ENCODE peak calls at places on chromosomes 12 and 14, in seven cellular contexts. One of them, this sample, is unnamed.

GRCh38 chr12:1171657-1172056 is 180.6 kb downstream of the ERC1 start:
- DNase-seq in A549: no peak
- DNase-seq in HepG2: no peak
- DNase-seq in ovary: no peak
- DNase-seq in transverse colon: no peak
- DNase-seq in tibial nerve: no peak
- DNase-seq in suprapubic skin: no peak
- DNase-seq in this sample: no peak

GRCh38 chr12:31118831-31119530 is 45.3 kb downstream of the DDX11 start:
- DNase-seq in A549: peak; percentile 49
- DNase-seq in HepG2: no peak
- DNase-seq in ovary: peak; percentile 74
- DNase-seq in transverse colon: no peak
- DNase-seq in tibial nerve: no peak
- DNase-seq in suprapubic skin: peak; percentile 60
- DNase-seq in this sample: no peak

GRCh38 chr12:12870454-12870853 is 20.9 kb upstream of the GPRC5A start:
- DNase-seq in A549: peak; percentile 81
- DNase-seq in HepG2: peak; percentile 29
- DNase-seq in ovary: no peak
- DNase-seq in transverse colon: no peak
- DNase-seq in tibial nerve: no peak
- DNase-seq in suprapubic skin: no peak
- DNase-seq in this sample: no peak

GRCh38 chr12:53245289-53245688 is 13.3 kb upstream of the RARG start:
- DNase-seq in A549: no peak
- DNase-seq in HepG2: no peak
- DNase-seq in ovary: no peak
- DNase-seq in transverse colon: no peak
- DNase-seq in tibial nerve: no peak
- DNase-seq in suprapubic skin: no peak
- DNase-seq in this sample: no peak

GRCh38 chr12:109760031-109760929 is 46.7 kb downstream of the FAM222A start:
- DNase-seq in A549: no peak
- DNase-seq in HepG2: peak; percentile 65
- DNase-seq in ovary: peak; percentile 45
- DNase-seq in transverse colon: peak; percentile 50
- DNase-seq in tibial nerve: no peak
- DNase-seq in suprapubic skin: peak; percentile 61
- DNase-seq in this sample: no peak

GRCh38 chr12:2414810-2415567 is 362.2 kb downstream of the CACNA1C start:
- DNase-seq in A549: no peak
- DNase-seq in HepG2: no peak
- DNase-seq in ovary: no peak
- DNase-seq in transverse colon: no peak
- DNase-seq in tibial nerve: no peak
- DNase-seq in suprapubic skin: peak; percentile 13
- DNase-seq in this sample: no peak

GRCh38 chr12:75974323-75975273 is 57.0 kb downstream of the PHLDA1 start:
- DNase-seq in A549: no peak
- DNase-seq in HepG2: peak; percentile 36
- DNase-seq in ovary: no peak
- DNase-seq in transverse colon: no peak
- DNase-seq in tibial nerve: no peak
- DNase-seq in suprapubic skin: no peak
- DNase-seq in this sample: no peak

GRCh38 chr12:29521951-29522350 is 24.5 kb upstream of the OVCH1 start:
- DNase-seq in A549: no peak
- DNase-seq in HepG2: no peak
- DNase-seq in ovary: no peak
- DNase-seq in transverse colon: no peak
- DNase-seq in tibial nerve: no peak
- DNase-seq in suprapubic skin: no peak
- DNase-seq in this sample: no peak

GRCh38 chr12:3152892-3153291 is 75.7 kb downstream of the TSPAN9 start:
- DNase-seq in A549: no peak
- DNase-seq in HepG2: no peak
- DNase-seq in ovary: no peak
- DNase-seq in transverse colon: no peak
- DNase-seq in tibial nerve: no peak
- DNase-seq in suprapubic skin: no peak
- DNase-seq in this sample: no peak

GRCh38 chr12:68899251-68899771 is 33.7 kb downstream of the CPM start:
- DNase-seq in A549: peak; percentile 25
- DNase-seq in HepG2: peak; percentile 46
- DNase-seq in ovary: peak; percentile 82
- DNase-seq in transverse colon: peak; percentile 75
- DNase-seq in tibial nerve: peak; percentile 30
- DNase-seq in suprapubic skin: no peak
- DNase-seq in this sample: no peak

GRCh38 chr12:116018282-116018681 is 259.2 kb downstream of the MED13L start:
- DNase-seq in A549: no peak
- DNase-seq in HepG2: no peak
- DNase-seq in ovary: no peak
- DNase-seq in transverse colon: no peak
- DNase-seq in tibial nerve: no peak
- DNase-seq in suprapubic skin: no peak
- DNase-seq in this sample: no peak

GRCh38 chr14:68687746-68688145 is 105.1 kb downstream of the ZFP36L1 start:
- DNase-seq in A549: peak; percentile 82
- DNase-seq in HepG2: no peak
- DNase-seq in ovary: no peak
- DNase-seq in transverse colon: no peak
- DNase-seq in tibial nerve: no peak
- DNase-seq in suprapubic skin: no peak
- DNase-seq in this sample: no peak

GRCh38 chr14:72476657-72477499 is 417.0 kb downstream of the DPF3 start:
- DNase-seq in A549: no peak
- DNase-seq in HepG2: no peak
- DNase-seq in ovary: no peak
- DNase-seq in transverse colon: peak; percentile 32
- DNase-seq in tibial nerve: no peak
- DNase-seq in suprapubic skin: no peak
- DNase-seq in this sample: no peak

GRCh38 chr12:47939009-47939601 is 24.3 kb upstream of the TMEM106C start:
- DNase-seq in A549: no peak
- DNase-seq in HepG2: no peak
- DNase-seq in ovary: no peak
- DNase-seq in transverse colon: peak; percentile 83
- DNase-seq in tibial nerve: no peak
- DNase-seq in suprapubic skin: no peak
- DNase-seq in this sample: no peak

GRCh38 chr12:122880668-122881067 is 15.3 kb downstream of the VPS37B start:
- DNase-seq in A549: peak; percentile 65
- DNase-seq in HepG2: peak; percentile 47
- DNase-seq in ovary: no peak
- DNase-seq in transverse colon: no peak
- DNase-seq in tibial nerve: no peak
- DNase-seq in suprapubic skin: no peak
- DNase-seq in this sample: no peak

GRCh38 chr12:2284857-2285256 is 232.1 kb downstream of the CACNA1C start:
- DNase-seq in A549: peak; percentile 47
- DNase-seq in HepG2: peak; percentile 29
- DNase-seq in ovary: peak; percentile 70
- DNase-seq in transverse colon: peak; percentile 83
- DNase-seq in tibial nerve: peak; percentile 63
- DNase-seq in suprapubic skin: no peak
- DNase-seq in this sample: no peak

GRCh38 chr12:13196302-13196921 is at the start of gene EMP1:
- DNase-seq in A549: peak; percentile 84
- DNase-seq in HepG2: peak; percentile 29
- DNase-seq in ovary: peak; percentile 98
- DNase-seq in transverse colon: peak; percentile 93
- DNase-seq in tibial nerve: peak; percentile 99
- DNase-seq in suprapubic skin: peak; percentile 98
- DNase-seq in this sample: peak; percentile 98

GRCh38 chr14:94175403-94176146 is 1.5 kb downstream of the PPP4R4 start:
- DNase-seq in A549: no peak
- DNase-seq in HepG2: no peak
- DNase-seq in ovary: no peak
- DNase-seq in transverse colon: no peak
- DNase-seq in tibial nerve: no peak
- DNase-seq in suprapubic skin: no peak
- DNase-seq in this sample: no peak

GRCh38 chr12:95173392-95174251 is 43.6 kb downstream of the FGD6 start:
- DNase-seq in A549: peak; percentile 70
- DNase-seq in HepG2: no peak
- DNase-seq in ovary: peak; percentile 86
- DNase-seq in transverse colon: peak; percentile 65
- DNase-seq in tibial nerve: peak; percentile 78
- DNase-seq in suprapubic skin: no peak
- DNase-seq in this sample: peak; percentile 93

GRCh38 chr12:84502907-84503787 is 409.5 kb downstream of the SLC6A15 start:
- DNase-seq in A549: peak; percentile 25
- DNase-seq in HepG2: peak; percentile 16
- DNase-seq in ovary: no peak
- DNase-seq in transverse colon: peak; percentile 20
- DNase-seq in tibial nerve: peak; percentile 54
- DNase-seq in suprapubic skin: no peak
- DNase-seq in this sample: no peak

GRCh38 chr12:122951406-122951805 is 14.9 kb downstream of the ABCB9 start:
- DNase-seq in A549: no peak
- DNase-seq in HepG2: peak; percentile 38
- DNase-seq in ovary: no peak
- DNase-seq in transverse colon: peak; percentile 74
- DNase-seq in tibial nerve: no peak
- DNase-seq in suprapubic skin: no peak
- DNase-seq in this sample: no peak

GRCh38 chr14:97456958-97457357 is 659.8 kb downstream of the VRK1 start:
- DNase-seq in A549: no peak
- DNase-seq in HepG2: no peak
- DNase-seq in ovary: no peak
- DNase-seq in transverse colon: no peak
- DNase-seq in tibial nerve: no peak
- DNase-seq in suprapubic skin: no peak
- DNase-seq in this sample: no peak

GRCh38 chr14:95855606-95856005 is 21.0 kb upstream of the TUNAR start:
- DNase-seq in A549: no peak
- DNase-seq in HepG2: no peak
- DNase-seq in ovary: no peak
- DNase-seq in transverse colon: no peak
- DNase-seq in tibial nerve: no peak
- DNase-seq in suprapubic skin: no peak
- DNase-seq in this sample: no peak

GRCh38 chr14:72516936-72517408 is 376.9 kb downstream of the DPF3 start:
- DNase-seq in A549: no peak
- DNase-seq in HepG2: peak; percentile 46
- DNase-seq in ovary: peak; percentile 79
- DNase-seq in transverse colon: peak; percentile 69
- DNase-seq in tibial nerve: peak; percentile 81
- DNase-seq in suprapubic skin: no peak
- DNase-seq in this sample: no peak

GRCh38 chr14:51357250-51357649 is 117.2 kb downstream of the TMX1 start:
- DNase-seq in A549: no peak
- DNase-seq in HepG2: no peak
- DNase-seq in ovary: no peak
- DNase-seq in transverse colon: no peak
- DNase-seq in tibial nerve: no peak
- DNase-seq in suprapubic skin: no peak
- DNase-seq in this sample: no peak

GRCh38 chr14:104133496-104133895 is 4.9 kb upstream of the KIF26A start:
- DNase-seq in A549: no peak
- DNase-seq in HepG2: no peak
- DNase-seq in ovary: no peak
- DNase-seq in transverse colon: no peak
- DNase-seq in tibial nerve: no peak
- DNase-seq in suprapubic skin: peak; percentile 50
- DNase-seq in this sample: no peak

GRCh38 chr12:18101043-18101442 is 11.1 kb upstream of the RERGL start:
- DNase-seq in A549: no peak
- DNase-seq in HepG2: no peak
- DNase-seq in ovary: no peak
- DNase-seq in transverse colon: no peak
- DNase-seq in tibial nerve: no peak
- DNase-seq in suprapubic skin: no peak
- DNase-seq in this sample: no peak

GRCh38 chr14:33578461-33579216 is 372.2 kb downstream of the EGLN3 start:
- DNase-seq in A549: no peak
- DNase-seq in HepG2: no peak
- DNase-seq in ovary: no peak
- DNase-seq in transverse colon: no peak
- DNase-seq in tibial nerve: no peak
- DNase-seq in suprapubic skin: no peak
- DNase-seq in this sample: no peak

GRCh38 chr12:50509009-50509663 is 4.4 kb downstream of the DIP2B start:
- DNase-seq in A549: no peak
- DNase-seq in HepG2: peak; percentile 61
- DNase-seq in ovary: no peak
- DNase-seq in transverse colon: no peak
- DNase-seq in tibial nerve: no peak
- DNase-seq in suprapubic skin: no peak
- DNase-seq in this sample: no peak

GRCh38 chr12:131387281-131388163 is 323.4 kb upstream of the SFSWAP start:
- DNase-seq in A549: no peak
- DNase-seq in HepG2: no peak
- DNase-seq in ovary: no peak
- DNase-seq in transverse colon: no peak
- DNase-seq in tibial nerve: no peak
- DNase-seq in suprapubic skin: peak; percentile 48
- DNase-seq in this sample: no peak
- H3K4me1 ChIP-seq in A549: no peaks in the 10 kb centered on the region
- H3K4me1 ChIP-seq in HepG2: no peaks in the 10 kb centered on the region
- H3K4me1 ChIP-seq in ovary: peaks cover 3% of the 10 kb centered on the region
- H3K4me1 ChIP-seq in transverse colon: no peaks in the 10 kb centered on the region
- H3K4me1 ChIP-seq in tibial nerve: no peaks in the 10 kb centered on the region
- H3K4me1 ChIP-seq in suprapubic skin: no peaks in the 10 kb centered on the region
- H3K4me1 ChIP-seq in this sample: no peaks in the 10 kb centered on the region

GRCh38 chr14:23306412-23307145 is at the start of gene BCL2L2:
- DNase-seq in A549: peak; percentile 66
- DNase-seq in HepG2: peak; percentile 98
- DNase-seq in ovary: peak; percentile 95
- DNase-seq in transverse colon: peak; percentile 94
- DNase-seq in tibial nerve: peak; percentile 92
- DNase-seq in suprapubic skin: peak; percentile 96
- DNase-seq in this sample: peak; percentile 96
- TF ChIP-seq EP300 in A549: no peak
- TF ChIP-seq EP300 in HepG2: peak; percentile 85
- TF ChIP-seq EP300 in ovary: no peak
- TF ChIP-seq EP300 in transverse colon: no peak
- TF ChIP-seq EP300 in tibial nerve: peak; percentile 83
- TF ChIP-seq EP300 in suprapubic skin: no peak
- TF ChIP-seq EP300 in this sample: no peak

GRCh38 chr12:14910090-14910915 is 24.6 kb upstream of the MGP start:
- DNase-seq in A549: no peak
- DNase-seq in HepG2: no peak
- DNase-seq in ovary: no peak
- DNase-seq in transverse colon: no peak
- DNase-seq in tibial nerve: no peak
- DNase-seq in suprapubic skin: no peak
- DNase-seq in this sample: no peak
- TF ChIP-seq POLR2A in A549: no peak
- TF ChIP-seq POLR2A in HepG2: no peak
- TF ChIP-seq POLR2A in ovary: no peak
- TF ChIP-seq POLR2A in transverse colon: no peak
- TF ChIP-seq POLR2A in tibial nerve: no peak
- TF ChIP-seq POLR2A in suprapubic skin: no peak
- TF ChIP-seq POLR2A in this sample: no peak

DNA sequence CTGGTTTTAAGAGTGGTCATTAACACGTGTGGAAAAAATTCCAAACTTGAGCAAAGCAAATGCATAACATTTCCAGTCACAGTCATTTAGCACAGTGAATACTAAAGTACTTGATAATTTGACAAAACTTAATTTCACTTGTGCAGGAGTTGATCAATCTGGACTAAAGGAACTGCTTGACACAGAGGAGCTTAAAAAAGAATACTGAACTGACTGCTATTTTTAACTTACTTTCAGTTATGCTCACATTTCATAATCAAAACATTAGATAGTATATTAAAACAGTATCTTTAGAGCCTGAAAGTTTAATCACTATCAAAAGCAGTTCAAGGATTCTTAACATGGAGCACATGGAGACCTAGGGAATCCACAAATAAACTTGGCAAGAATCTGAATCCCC is 7.4 kb downstream of the UBE2N start:
- DNase-seq in A549: no peak
- DNase-seq in HepG2: no peak
- DNase-seq in ovary: no peak
- DNase-seq in transverse colon: no peak
- DNase-seq in tibial nerve: no peak
- DNase-seq in suprapubic skin: no peak
- DNase-seq in this sample: no peak
- H3K4me1 ChIP-seq in A549: peaks cover 33% of the 10 kb centered on the region
- H3K4me1 ChIP-seq in HepG2: peaks cover 68% of the 10 kb centered on the region
- H3K4me1 ChIP-seq in ovary: peaks cover 12% of the 10 kb centered on the region
- H3K4me1 ChIP-seq in transverse colon: peaks cover 11% of the 10 kb centered on the region
- H3K4me1 ChIP-seq in tibial nerve: peaks cover 59% of the 10 kb centered on the region
- H3K4me1 ChIP-seq in suprapubic skin: peaks cover 32% of the 10 kb centered on the region
- H3K4me1 ChIP-seq in this sample: peaks cover 84% of the 10 kb centered on the region

This sample was measured in esophagus muscularis mucosa.